ENCODE peak calls at places on chromosomes 1 and 21, in eight cellular contexts. One of them, this sample, is unnamed.

GRCh38 chr21:44880762-44881585 is 7.5 kb upstream of the PTTG1IP start:
- DNase-seq in HFFc6: peak
- DNase-seq in fibroblast of lung: peak
- DNase-seq in HCT116: no peak
- DNase-seq in astrocyte of the spinal cord: peak
- DNase-seq in AG09309: no peak
- DNase-seq in lung: no peak
- DNase-seq in CD8-positive, alpha-beta T cell: no peak
- DNase-seq in this sample: peak

GRCh38 chr1:175075572-175076568 is 8.2 kb downstream of the TNN start:
- DNase-seq in astrocyte of the spinal cord: no peak
- DNase-seq in lung: no peak
- DNase-seq in CD8-positive, alpha-beta T cell: no peak
- DNase-seq in fibroblast of lung: no peak
- DNase-seq in HFFc6: no peak
- DNase-seq in HCT116: no peak
- DNase-seq in AG09309: no peak
- DNase-seq in this sample: no peak

GRCh38 chr1:9825101-9826074 is 1.6 kb upstream of the CLSTN1 start:
- DNase-seq in HCT116: peak
- DNase-seq in fibroblast of lung: peak
- DNase-seq in lung: peak
- DNase-seq in AG09309: no peak
- DNase-seq in HFFc6: peak
- DNase-seq in CD8-positive, alpha-beta T cell: peak
- DNase-seq in astrocyte of the spinal cord: peak
- DNase-seq in this sample: peak

GRCh38 chr1:214224605-214225354 is 56.2 kb upstream of the SMYD2 start:
- DNase-seq in HFFc6: peak
- DNase-seq in HCT116: no peak
- DNase-seq in AG09309: no peak
- DNase-seq in fibroblast of lung: peak
- DNase-seq in lung: no peak
- DNase-seq in astrocyte of the spinal cord: peak
- DNase-seq in CD8-positive, alpha-beta T cell: no peak
- DNase-seq in this sample: no peak

GRCh38 chr1:30010506-30011106 is 712.8 kb downstream of the MATN1 start:
- DNase-seq in CD8-positive, alpha-beta T cell: no peak
- DNase-seq in HCT116: no peak
- DNase-seq in astrocyte of the spinal cord: no peak
- DNase-seq in lung: no peak
- DNase-seq in AG09309: no peak
- DNase-seq in HFFc6: no peak
- DNase-seq in fibroblast of lung: no peak
- DNase-seq in this sample: no peak

GRCh38 chr1:39184354-39184818 is 20.1 kb upstream of the MACF1 start:
- DNase-seq in HCT116: no peak
- DNase-seq in CD8-positive, alpha-beta T cell: no peak
- DNase-seq in astrocyte of the spinal cord: no peak
- DNase-seq in fibroblast of lung: no peak
- DNase-seq in AG09309: no peak
- DNase-seq in lung: no peak
- DNase-seq in HFFc6: no peak
- DNase-seq in this sample: no peak

GRCh38 chr1:12179111-12179519 is 12.3 kb downstream of the TNFRSF1B start:
- DNase-seq in fibroblast of lung: peak
- DNase-seq in HCT116: peak
- DNase-seq in AG09309: no peak
- DNase-seq in HFFc6: peak
- DNase-seq in lung: no peak
- DNase-seq in astrocyte of the spinal cord: peak
- DNase-seq in CD8-positive, alpha-beta T cell: peak
- DNase-seq in this sample: peak

GRCh38 chr1:1328254-1328653 is 2.8 kb upstream of the TAS1R3 start:
- DNase-seq in AG09309: no peak
- DNase-seq in fibroblast of lung: no peak
- DNase-seq in CD8-positive, alpha-beta T cell: no peak
- DNase-seq in HCT116: no peak
- DNase-seq in HFFc6: no peak
- DNase-seq in lung: no peak
- DNase-seq in astrocyte of the spinal cord: no peak
- DNase-seq in this sample: no peak

GRCh38 chr21:44087426-44088400 is 19.5 kb upstream of the PWP2 start:
- DNase-seq in CD8-positive, alpha-beta T cell: peak
- DNase-seq in lung: no peak
- DNase-seq in HCT116: no peak
- DNase-seq in astrocyte of the spinal cord: no peak
- DNase-seq in HFFc6: no peak
- DNase-seq in fibroblast of lung: no peak
- DNase-seq in AG09309: no peak
- DNase-seq in this sample: peak

GRCh38 chr21:42009831-42010506 is at the start of gene ZBTB21:
- DNase-seq in fibroblast of lung: peak
- DNase-seq in lung: peak
- DNase-seq in CD8-positive, alpha-beta T cell: peak
- DNase-seq in HCT116: peak
- DNase-seq in AG09309: peak
- DNase-seq in HFFc6: peak
- DNase-seq in astrocyte of the spinal cord: peak
- DNase-seq in this sample: peak

GRCh38 chr21:42012344-42012743 is 2.2 kb upstream of the ZBTB21 start:
- DNase-seq in CD8-positive, alpha-beta T cell: no peak
- DNase-seq in astrocyte of the spinal cord: no peak
- DNase-seq in fibroblast of lung: no peak
- DNase-seq in HFFc6: no peak
- DNase-seq in AG09309: no peak
- DNase-seq in HCT116: no peak
- DNase-seq in lung: no peak
- DNase-seq in this sample: no peak

GRCh38 chr21:42012763-42013329 is 2.7 kb upstream of the ZBTB21 start:
- DNase-seq in AG09309: no peak
- DNase-seq in astrocyte of the spinal cord: no peak
- DNase-seq in CD8-positive, alpha-beta T cell: no peak
- DNase-seq in fibroblast of lung: no peak
- DNase-seq in HCT116: no peak
- DNase-seq in lung: no peak
- DNase-seq in HFFc6: no peak
- DNase-seq in this sample: no peak

GRCh38 chr21:42009018-42009830 is 936 bp downstream of the ZBTB21 start:
- DNase-seq in lung: no peak
- DNase-seq in astrocyte of the spinal cord: peak
- DNase-seq in AG09309: no peak
- DNase-seq in HCT116: no peak
- DNase-seq in CD8-positive, alpha-beta T cell: peak
- DNase-seq in fibroblast of lung: peak
- DNase-seq in HFFc6: peak
- DNase-seq in this sample: peak

DNA sequence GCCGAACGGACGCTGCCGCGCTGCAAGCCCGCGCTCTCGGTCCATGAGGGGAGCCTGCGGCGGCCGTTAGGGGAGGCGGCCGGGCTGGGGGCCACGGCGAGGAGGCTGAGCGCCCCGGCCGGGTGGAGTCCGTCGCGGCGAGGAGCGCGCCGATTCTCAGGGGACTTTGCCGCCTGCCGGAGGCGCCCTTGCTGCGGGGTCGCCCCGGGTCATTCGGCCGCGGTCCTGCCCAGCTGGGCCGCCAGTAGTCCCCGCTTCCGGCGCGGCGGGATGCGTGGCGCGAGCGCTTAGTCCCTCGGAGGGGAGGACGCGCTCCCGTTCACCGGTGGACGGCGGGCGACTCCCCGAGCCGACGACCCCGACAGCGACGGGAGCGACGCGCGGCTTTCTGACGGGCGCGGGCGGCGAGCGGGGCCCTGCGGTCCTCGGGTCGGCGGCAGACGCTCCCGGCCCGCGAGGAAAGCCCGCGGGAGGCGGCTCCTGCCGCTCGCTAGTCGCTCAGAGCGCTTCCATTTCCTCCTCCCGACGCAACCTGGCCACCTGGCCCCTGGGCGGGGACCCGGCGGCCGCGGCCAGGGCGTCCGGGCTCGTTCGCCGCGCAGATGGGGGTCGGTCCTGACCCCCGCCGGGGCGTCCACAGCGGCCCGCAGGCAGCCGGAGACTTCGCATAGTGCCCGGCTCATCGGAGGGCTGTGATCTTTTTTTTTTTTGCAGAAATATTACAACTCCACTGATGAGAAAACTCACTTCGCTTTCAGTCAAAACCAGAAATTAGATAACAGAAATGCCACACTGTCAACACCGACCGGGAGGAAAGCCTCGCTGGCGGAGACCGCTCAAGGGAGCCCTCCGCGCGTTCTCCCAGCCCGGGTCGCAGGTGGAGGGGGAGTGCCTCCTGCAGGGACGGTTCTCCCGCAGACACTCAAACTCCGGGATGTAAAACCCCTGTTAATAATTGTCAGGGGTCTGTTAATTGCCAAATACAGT is 640 bp upstream of the ZBTB21 start:
- DNase-seq in AG09309: no peak
- DNase-seq in CD8-positive, alpha-beta T cell: peak
- DNase-seq in astrocyte of the spinal cord: peak
- DNase-seq in lung: peak
- DNase-seq in fibroblast of lung: no peak
- DNase-seq in HFFc6: no peak
- DNase-seq in HCT116: no peak
- DNase-seq in this sample: no peak
- TF ChIP-seq CTCF in AG09309: no peak
- TF ChIP-seq CTCF in CD8-positive, alpha-beta T cell: no peak
- TF ChIP-seq CTCF in astrocyte of the spinal cord: peak
- TF ChIP-seq CTCF in lung: no peak
- TF ChIP-seq CTCF in fibroblast of lung: no peak
- TF ChIP-seq CTCF in HFFc6: peak
- TF ChIP-seq CTCF in HCT116: no peak
- TF ChIP-seq CTCF in this sample: no peak

DNA sequence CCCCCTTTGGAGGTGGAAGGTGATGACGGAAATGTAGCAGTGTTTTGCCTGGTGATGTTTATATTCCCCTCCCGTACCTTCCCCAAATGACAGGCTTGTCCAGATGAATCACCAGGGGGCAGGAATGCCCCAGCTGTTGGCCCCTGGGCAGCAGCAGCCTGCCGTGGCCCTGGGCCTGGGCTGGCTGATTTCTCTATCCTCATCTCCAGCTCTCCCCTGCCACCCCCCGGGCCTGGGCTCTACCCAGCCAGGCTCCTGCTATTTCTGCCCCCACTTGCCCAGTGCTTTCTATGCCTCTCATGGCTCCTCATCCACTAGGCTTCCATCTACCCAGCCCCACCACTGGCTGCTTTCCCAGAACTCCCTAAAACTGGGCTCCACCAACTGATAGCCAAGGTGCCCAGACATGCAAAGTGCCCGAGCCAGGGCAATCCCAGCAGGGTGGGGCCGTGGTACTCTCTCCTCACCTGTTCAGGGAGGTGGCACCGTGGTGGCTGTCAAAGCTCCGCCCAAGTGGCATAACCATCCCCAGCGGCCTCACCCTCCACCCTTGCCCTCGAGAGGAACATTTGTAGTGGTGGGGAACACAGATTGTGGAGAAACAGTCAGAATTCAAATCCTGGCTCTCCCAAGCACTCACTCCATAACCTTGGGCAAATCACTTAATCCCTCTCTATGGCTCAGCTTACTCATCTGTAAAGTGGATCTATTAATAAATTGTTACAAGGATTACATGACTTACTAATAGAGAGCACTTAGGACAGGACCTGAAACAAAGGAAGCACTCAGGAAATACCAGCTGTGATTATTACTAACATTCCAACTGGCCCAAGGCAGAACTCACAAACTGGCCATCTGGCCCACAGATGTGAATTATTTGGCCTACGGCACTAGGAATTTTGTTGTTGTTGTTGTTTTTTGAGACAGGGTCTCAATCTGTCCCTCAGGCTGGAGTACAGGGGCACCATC is 12.8 kb upstream of the ECE1 start:
- DNase-seq in lung: no peak
- DNase-seq in HCT116: no peak
- DNase-seq in CD8-positive, alpha-beta T cell: no peak
- DNase-seq in fibroblast of lung: peak
- DNase-seq in AG09309: peak
- DNase-seq in HFFc6: peak
- DNase-seq in astrocyte of the spinal cord: peak
- DNase-seq in this sample: no peak
- TF ChIP-seq CTCF in lung: no peak
- TF ChIP-seq CTCF in HCT116: peak
- TF ChIP-seq CTCF in CD8-positive, alpha-beta T cell: no peak
- TF ChIP-seq CTCF in fibroblast of lung: peak
- TF ChIP-seq CTCF in AG09309: peak
- TF ChIP-seq CTCF in HFFc6: peak
- TF ChIP-seq CTCF in astrocyte of the spinal cord: no peak
- TF ChIP-seq CTCF in this sample: peak

DNA sequence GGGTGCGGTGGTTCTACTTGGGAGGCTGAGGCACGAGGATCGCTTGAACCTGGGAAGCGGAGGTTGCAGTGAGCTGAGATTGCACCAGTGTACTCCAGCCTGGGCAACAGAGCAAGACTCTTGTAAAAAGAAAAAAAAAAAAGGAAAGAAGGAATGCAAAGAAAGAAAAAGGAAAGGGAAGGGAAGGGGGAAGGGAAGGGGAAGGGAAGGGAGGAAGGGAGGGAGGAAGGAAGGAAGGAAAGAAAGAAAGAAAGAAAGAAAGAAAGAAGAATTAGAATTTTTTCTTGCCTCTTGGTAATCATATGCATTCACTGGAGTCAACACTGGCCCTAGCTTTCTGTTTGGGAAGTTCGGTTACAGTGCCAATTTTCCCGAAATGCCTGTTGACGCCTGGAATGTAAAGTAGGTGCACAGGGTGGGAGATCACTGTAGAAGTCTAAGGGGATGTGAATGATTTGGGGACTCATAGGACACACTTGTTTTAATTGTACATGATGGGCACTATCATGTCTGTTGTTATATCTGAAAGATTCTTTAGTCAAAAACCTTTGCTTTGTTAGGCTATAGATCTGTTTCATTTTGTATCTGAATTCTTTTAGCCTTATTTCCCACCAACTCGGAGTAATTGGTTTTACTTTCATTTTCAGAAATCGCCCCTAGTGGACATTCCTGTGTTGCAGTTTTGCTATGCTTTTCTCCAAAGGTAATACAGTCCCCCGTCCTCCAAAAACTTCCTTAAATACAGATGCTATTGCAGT is 59.8 kb upstream of the MORC3 start:
- DNase-seq in CD8-positive, alpha-beta T cell: peak
- DNase-seq in lung: peak
- DNase-seq in AG09309: peak
- DNase-seq in HCT116: peak
- DNase-seq in fibroblast of lung: peak
- DNase-seq in HFFc6: peak
- DNase-seq in astrocyte of the spinal cord: peak
- DNase-seq in this sample: no peak
- TF ChIP-seq CTCF in CD8-positive, alpha-beta T cell: peak
- TF ChIP-seq CTCF in lung: peak
- TF ChIP-seq CTCF in AG09309: peak
- TF ChIP-seq CTCF in HCT116: peak
- TF ChIP-seq CTCF in fibroblast of lung: peak
- TF ChIP-seq CTCF in HFFc6: peak
- TF ChIP-seq CTCF in astrocyte of the spinal cord: peak
- TF ChIP-seq CTCF in this sample: peak

DNA sequence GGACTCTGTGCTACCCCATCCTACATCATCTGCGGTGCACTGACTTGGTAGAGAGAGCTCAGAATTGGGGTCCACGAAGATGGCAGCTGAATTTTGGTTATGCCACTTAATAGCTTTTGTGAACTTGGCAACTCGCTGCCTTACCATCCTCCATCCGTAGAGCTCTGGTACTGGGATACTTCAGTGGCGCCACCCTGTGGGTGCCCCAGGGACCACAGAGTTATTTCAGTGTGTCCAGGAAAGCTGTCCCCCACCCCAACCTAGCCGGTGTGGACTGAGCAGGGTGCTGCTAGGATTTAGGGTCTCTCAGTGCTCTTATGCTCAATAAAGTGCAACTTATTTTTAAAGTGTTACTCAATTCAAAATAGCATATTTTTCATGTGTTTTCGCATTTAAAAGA is 9.0 kb upstream of the USF1 start:
- DNase-seq in lung: no peak
- DNase-seq in CD8-positive, alpha-beta T cell: no peak
- DNase-seq in AG09309: no peak
- DNase-seq in astrocyte of the spinal cord: no peak
- DNase-seq in HCT116: no peak
- DNase-seq in fibroblast of lung: no peak
- DNase-seq in HFFc6: no peak
- DNase-seq in this sample: no peak
- TF ChIP-seq CTCF in lung: no peak
- TF ChIP-seq CTCF in CD8-positive, alpha-beta T cell: no peak
- TF ChIP-seq CTCF in AG09309: no peak
- TF ChIP-seq CTCF in astrocyte of the spinal cord: no peak
- TF ChIP-seq CTCF in HCT116: no peak
- TF ChIP-seq CTCF in fibroblast of lung: no peak
- TF ChIP-seq CTCF in HFFc6: peak
- TF ChIP-seq CTCF in this sample: peak